ENCODE peak calls at places on chromosomes 11 and 22, in eight cellular contexts. H is Peyer's patch, S is suprapubic skin, T is IMR-90, J is adrenal gland, W is stomach, N is right lobe of liver, Z is sigmoid colon. M is an unnamed sample. For H3K4me1, the result is how much of the 10 kb centered on the place peaks cover.

GRCh38 chr22:46596819-46597218 is 23.4 kb upstream of the GRAMD4 start:
- DNase-seq in H (peak), S (no peak), T (no peak), J (no peak), W (peak), N (no peak), Z (no peak), M (peak)

GRCh38 chr22:27512283-27512761 is 289.2 kb downstream of the MN1 start:
- DNase-seq in H (no peak), S (peak), T (peak), J (peak), W (peak), N (no peak), Z (peak), M (peak)

GRCh38 chr11:19836666-19837065 is 124.0 kb downstream of the NAV2 start:
- DNase-seq in H (no peak), S (no peak), T (no peak), J (no peak), W (no peak), N (no peak), Z (no peak), M (no peak)

GRCh38 chr11:9797300-9797699 is 133.4 kb downstream of the SWAP70 start:
- DNase-seq in H (no peak), S (no peak), T (no peak), J (no peak), W (no peak), N (no peak), Z (no peak), M (no peak)

GRCh38 chr11:102446606-102447005 is 6.0 kb downstream of the TMEM123 start:
- DNase-seq in H (no peak), S (no peak), T (peak), J (no peak), W (no peak), N (no peak), Z (no peak), M (no peak)

GRCh38 chr22:48807155-48807554 is 1020.5 kb downstream of the BRD1 start:
- DNase-seq in H (no peak), S (no peak), T (no peak), J (no peak), W (no peak), N (no peak), Z (no peak), M (no peak)

GRCh38 chr11:31956310-31956709 is 134.6 kb upstream of the RCN1 start:
- DNase-seq in H (no peak), S (no peak), T (peak), J (no peak), W (no peak), N (no peak), Z (no peak), M (no peak)

GRCh38 chr11:3166268-3167142 is 1.4 kb upstream of the OSBPL5 start:
- DNase-seq in H (peak), S (no peak), T (no peak), J (no peak), W (no peak), N (no peak), Z (no peak), M (peak)

GRCh38 chr11:132234878-132235277 is 864.5 kb downstream of the NTM start:
- DNase-seq in H (no peak), S (no peak), T (peak), J (no peak), W (no peak), N (no peak), Z (no peak), M (no peak)

GRCh38 chr11:128845334-128845780 is 21.7 kb downstream of the KCNJ1 start:
- DNase-seq in H (no peak), S (no peak), T (no peak), J (no peak), W (no peak), N (no peak), Z (no peak), M (no peak)

GRCh38 chr11:122917311-122917710 is 34.8 kb downstream of the JHY start:
- DNase-seq in H (no peak), S (no peak), T (peak), J (peak), W (no peak), N (no peak), Z (peak), M (no peak)

GRCh38 chr11:46388619-46389449 is 2.7 kb downstream of the CHRM4 start:
- DNase-seq in H (peak), S (no peak), T (no peak), J (no peak), W (no peak), N (no peak), Z (no peak), M (no peak)

GRCh38 chr22:30922151-30922611 is 46.4 kb downstream of the MORC2 start:
- DNase-seq in H (peak), S (no peak), T (peak), J (peak), W (peak), N (peak), Z (peak), M (peak)

GRCh38 chr11:1222491-1223345 is at the start of gene MUC5B:
- DNase-seq in H (peak), S (peak), T (no peak), J (peak), W (peak), N (peak), Z (peak), M (peak)

GRCh38 chr22:46001046-46001425 is 24.1 kb upstream of the WNT7B start:
- DNase-seq in H (no peak), S (no peak), T (no peak), J (peak), W (no peak), N (no peak), Z (no peak), M (no peak)

GRCh38 chr11:66891849-66892660 is 35.2 kb downstream of the LRFN4 start:
- DNase-seq in H (peak), S (no peak), T (peak), J (peak), W (peak), N (peak), Z (no peak), M (peak)

GRCh38 chr11:12224537-12224893 is 114.1 kb downstream of the MICAL2 start:
- DNase-seq in H (no peak), S (peak), T (peak), J (peak), W (peak), N (peak), Z (peak), M (peak)
- H3K27ac ChIP-seq in H (peak), S (peak), T (peak), J (no peak), W (peak), N (no peak), Z (peak), M (peak)

GRCh38 chr11:125568970-125569912 is at the start of gene EI24:
- DNase-seq in H (peak), S (peak), T (peak), J (peak), W (peak), N (peak), Z (peak), M (peak)
- TF ChIP-seq POLR2A in H (peak), S (peak), T (peak), J (peak), W (no peak), N (peak), Z (no peak), M (peak)

GRCh38 chr22:33909906-33910305 is 10.4 kb downstream of the LARGE1 start:
- DNase-seq in H (no peak), S (no peak), T (no peak), J (no peak), W (no peak), N (no peak), Z (no peak), M (no peak)
- H3K4me1 ChIP-seq in H (under half), S (under half), T (under half), J (under half), W (half or more), N (under half), Z (under half), M (under half)

GRCh38 chr11:73324116-73324515 is 16.0 kb downstream of the ARHGEF17 start:
- DNase-seq in H (no peak), S (no peak), T (no peak), J (no peak), W (peak), N (no peak), Z (peak), M (no peak)
- H3K27ac ChIP-seq in H (peak), S (peak), T (peak), J (peak), W (peak), N (peak), Z (peak), M (peak)

M was measured in transverse colon.